ENCODE peak calls at places on chromosome 22, in four cellular contexts. H is HEK293T, V is K562, K is HepG2. S is an unnamed sample.

GRCh38 chr22:38144025-38144405 is 33.5 kb upstream of the BAIAP2L2 start:
- DNase-seq in H (no peak), V (no peak), K (peak; percentile 25), S (no peak)

GRCh38 chr22:17634696-17635095 is 3.9 kb upstream of the BCL2L13 start:
- DNase-seq in H (no peak), V (peak; percentile 49), K (no peak), S (no peak)

GRCh38 chr22:18115844-18116480 is 5.4 kb downstream of the TUBA8 start:
- DNase-seq in H (no peak), V (no peak), K (no peak), S (no peak)

GRCh38 chr22:31127181-31127772 is 4.5 kb downstream of the INPP5J start:
- DNase-seq in H (no peak), V (peak; percentile 45), K (no peak), S (peak; percentile 68)

GRCh38 chr22:39527481-39527961 is 5.0 kb downstream of the RPS19BP1 start:
- DNase-seq in H (no peak), V (peak; percentile 24), K (peak; percentile 74), S (no peak)

GRCh38 chr22:19065298-19065859 is 56.8 kb downstream of the DGCR2 start:
- DNase-seq in H (no peak), V (no peak), K (no peak), S (no peak)

GRCh38 chr22:30332994-30333706 is 6.4 kb upstream of the TBC1D10A start:
- DNase-seq in H (no peak), V (no peak), K (no peak), S (no peak)

GRCh38 chr22:38930512-38930911 is 26.9 kb upstream of the APOBEC3A start:
- DNase-seq in H (no peak), V (no peak), K (peak; percentile 37), S (no peak)

GRCh38 chr22:19873138-19873959 is 18.7 kb upstream of the GNB1L start:
- DNase-seq in H (no peak), V (no peak), K (no peak), S (no peak)

GRCh38 chr22:41992496-41992895 is 6.1 kb upstream of the WBP2NL start:
- DNase-seq in H (no peak), V (no peak), K (no peak), S (no peak)

GRCh38 chr22:34160117-34160758 is 240.0 kb upstream of the LARGE1 start:
- DNase-seq in H (no peak), V (no peak), K (no peak), S (peak; percentile 14)

GRCh38 chr22:27986459-27986858 is 67.4 kb upstream of the PITPNB start:
- DNase-seq in H (no peak), V (no peak), K (no peak), S (no peak)

GRCh38 chr22:26439559-26439958 is 10.5 kb downstream of the ASPHD2 start:
- DNase-seq in H (no peak), V (no peak), K (no peak), S (no peak)

GRCh38 chr22:17754233-17754925 is 19.9 kb downstream of the BID start:
- DNase-seq in H (no peak), V (no peak), K (no peak), S (peak; percentile 59)

GRCh38 chr22:37431366-37431765 is 4.1 kb upstream of the ELFN2 start:
- DNase-seq in H (no peak), V (no peak), K (peak; percentile 8), S (no peak)

GRCh38 chr22:27372969-27373670 is 428.4 kb downstream of the MN1 start:
- DNase-seq in H (no peak), V (peak; percentile 32), K (peak; percentile 81), S (peak; percentile 96)

GRCh38 chr22:32175751-32176644 is 16.9 kb upstream of the C22orf42 start:
- DNase-seq in H (no peak), V (no peak), K (no peak), S (peak; percentile 73)

GRCh38 chr22:29457730-29458129 is 19.3 kb downstream of the RFPL1 start:
- DNase-seq in H (peak; percentile 91), V (peak; percentile 65), K (peak; percentile 37), S (peak; percentile 67)

GRCh38 chr22:29510542-29510941 is 30.5 kb downstream of the NEFH start:
- DNase-seq in H (no peak), V (no peak), K (no peak), S (no peak)

GRCh38 chr22:39287076-39287743 is 32.2 kb downstream of the RPL3 start:
- DNase-seq in H (no peak), V (no peak), K (no peak), S (no peak)

GRCh38 chr22:37249946-37250345 is 5.9 kb upstream of the RAC2 start:
- DNase-seq in H (no peak), V (no peak), K (no peak), S (no peak)

GRCh38 chr22:38451404-38451803 is 3.6 kb downstream of the KCNJ4 start:
- DNase-seq in H (no peak), V (no peak), K (no peak), S (no peak)

GRCh38 chr22:42343551-42344081 is 73.2 kb upstream of the TCF20 start:
- DNase-seq in H (peak; percentile 67), V (peak; percentile 19), K (no peak), S (no peak)

GRCh38 chr22:40635940-40636379 is 559 bp downstream of the MRTFA start:
- DNase-seq in H (no peak), V (no peak), K (no peak), S (peak; percentile 36)

GRCh38 chr22:33898121-33898520 is 22.2 kb downstream of the LARGE1 start:
- DNase-seq in H (no peak), V (no peak), K (no peak), S (no peak)

GRCh38 chr22:26679003-26679629 is 21.7 kb downstream of the MIAT start:
- DNase-seq in H (peak; percentile 85), V (peak; percentile 78), K (peak; percentile 43), S (peak; percentile 89)

GRCh38 chr22:30305519-30305905 is 16.2 kb upstream of the CASTOR1 start:
- DNase-seq in H (no peak), V (peak; percentile 47), K (no peak), S (no peak)

GRCh38 chr22:33270596-33270995 is 212.4 kb upstream of the SYN3 start:
- DNase-seq in H (no peak), V (no peak), K (peak; percentile 64), S (no peak)

GRCh38 chr22:25448435-25449051 is 115.9 kb upstream of the GRK3 start:
- DNase-seq in H (peak; percentile 46), V (peak; percentile 33), K (no peak), S (no peak)

GRCh38 chr22:29773233-29773632 is 6.1 kb downstream of the UQCR10 start:
- DNase-seq in H (no peak), V (no peak), K (no peak), S (no peak)

GRCh38 chr22:39926175-39927152 is 25.6 kb downstream of the GRAP2 start:
- DNase-seq in H (no peak), V (no peak), K (no peak), S (no peak)

GRCh38 chr22:25509391-25509791 is 55.1 kb upstream of the GRK3 start:
- DNase-seq in H (no peak), V (no peak), K (no peak), S (no peak)

GRCh38 chr22:27046126-27046525 is 388.7 kb downstream of the MIAT start:
- DNase-seq in H (no peak), V (no peak), K (no peak), S (no peak)

GRCh38 chr22:26273011-26273675 is 103.9 kb downstream of the SEZ6L start:
- DNase-seq in H (no peak), V (no peak), K (no peak), S (no peak)

GRCh38 chr22:45308624-45309421 is 911 bp upstream of the FAM118A start:
- DNase-seq in H (no peak), V (no peak), K (no peak), S (no peak)
- TF ChIP-seq ELF4 in H (no peak), V (no peak), K (no peak), S (no peak)

DNA sequence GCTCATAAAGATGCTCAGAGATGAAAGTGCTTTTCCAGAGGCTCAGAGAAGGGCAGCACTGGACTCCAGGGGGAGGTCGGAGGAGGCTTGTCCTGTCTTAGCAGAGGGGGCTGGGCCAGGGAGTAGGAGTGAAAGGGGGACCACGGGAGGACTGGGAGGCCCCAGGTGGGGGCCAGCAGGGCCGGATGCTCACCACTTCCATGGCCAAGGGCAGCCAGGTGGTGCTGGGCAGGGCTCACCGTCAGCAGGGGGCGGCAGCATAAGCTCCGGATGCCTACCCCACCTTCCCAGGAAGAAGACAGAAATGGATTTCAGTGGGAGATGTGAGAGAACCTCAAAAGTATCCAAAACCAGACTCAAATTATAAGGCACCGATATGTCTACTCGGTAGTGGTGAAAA is 11.0 kb downstream of the RAB36 start:
- DNase-seq in H (no peak), V (no peak), K (no peak), S (peak; percentile 50)
- TF ChIP-seq ELF4 in H (no peak), V (no peak), K (no peak), S (no peak)

GRCh38 chr22:49997932-49998717 is 14.4 kb downstream of the IL17REL start:
- DNase-seq in H (peak; percentile 2), V (no peak), K (no peak), S (no peak)
- TF ChIP-seq ELF4 in H (no peak), V (no peak), K (no peak), S (no peak)

GRCh38 chr22:45477366-45478107 is 25.1 kb upstream of the FBLN1 start:
- DNase-seq in H (no peak), V (no peak), K (no peak), S (no peak)

GRCh38 chr22:45476814-45477213 is 25.9 kb upstream of the FBLN1 start:
- DNase-seq in H (no peak), V (no peak), K (peak; percentile 39), S (no peak)

GRCh38 chr22:45475063-45475747 is 27.5 kb upstream of the FBLN1 start:
- DNase-seq in H (no peak), V (no peak), K (no peak), S (no peak)

GRCh38 chr22:45478108-45478771 is 24.4 kb upstream of the FBLN1 start:
- DNase-seq in H (no peak), V (no peak), K (peak; percentile 77), S (no peak)

GRCh38 chr22:45475876-45476514 is 26.7 kb upstream of the FBLN1 start:
- DNase-seq in H (no peak), V (no peak), K (no peak), S (no peak)
- TF ChIP-seq ELF4 in H (no peak), V (no peak), K (no peak), S (no peak)

GRCh38 chr22:45918455-45919370 is 58.2 kb downstream of the WNT7B start:
- DNase-seq in H (no peak), V (no peak), K (no peak), S (no peak)
- TF ChIP-seq ELF4 in H (no peak), V (no peak), K (no peak), S (no peak)

GRCh38 chr22:47112566-47112965 is 350.1 kb downstream of the TBC1D22A start:
- DNase-seq in H (no peak), V (no peak), K (no peak), S (no peak)

GRCh38 chr22:47114813-47115517 is 352.5 kb downstream of the TBC1D22A start:
- DNase-seq in H (no peak), V (no peak), K (no peak), S (no peak)

GRCh38 chr22:47111626-47112373 is 349.4 kb downstream of the TBC1D22A start:
- DNase-seq in H (no peak), V (no peak), K (no peak), S (no peak)

GRCh38 chr22:47113880-47114415 is 351.5 kb downstream of the TBC1D22A start:
- DNase-seq in H (no peak), V (no peak), K (no peak), S (no peak)

GRCh38 chr22:47112994-47113879 is 350.8 kb downstream of the TBC1D22A start:
- DNase-seq in H (no peak), V (no peak), K (no peak), S (no peak)
- TF ChIP-seq ELF4 in H (no peak), V (no peak), K (no peak), S (no peak)

GRCh38 chr22:24208012-24208749 is 26.9 kb downstream of the SUSD2 start:
- DNase-seq in H (no peak), V (no peak), K (peak; percentile 92), S (no peak)
- TF ChIP-seq ELF4 in H (no peak), V (no peak), K (no peak), S (no peak)